ENCODE peak calls at places on chromosomes 7 and 10, in seven cellular contexts. Y, W, D, P, L, B and Z are unnamed samples.

GRCh38 chr7:134315679-134316538 is 821 bp downstream of the SLC35B4 start:
- DNase-seq in Y (no peak), W (no peak), D (peak; percentile 42), P (no peak), L (peak; percentile 58), B (no peak), Z (no peak)

GRCh38 chr7:1986366-1987083 is 246.2 kb downstream of the MAD1L1 start:
- DNase-seq in Y (no peak), W (no peak), D (no peak), P (no peak), L (no peak), B (no peak), Z (no peak)

GRCh38 chr7:3260425-3260762 is 40.7 kb upstream of the SDK1 start:
- DNase-seq in Y (no peak), W (no peak), D (peak; percentile 67), P (no peak), L (peak; percentile 27), B (no peak), Z (no peak)

GRCh38 chr7:156034397-156034796 is 222.1 kb upstream of the SHH start:
- DNase-seq in Y (peak; percentile 18), W (no peak), D (peak; percentile 35), P (no peak), L (peak; percentile 90), B (no peak), Z (no peak)

GRCh38 chr10:124389613-124390361 is 28.9 kb downstream of the OAT start:
- DNase-seq in Y (no peak), W (no peak), D (no peak), P (no peak), L (no peak), B (no peak), Z (peak; percentile 6)

GRCh38 chr10:18880530-18880929 is 168.1 kb upstream of the MALRD1 start:
- DNase-seq in Y (no peak), W (no peak), D (no peak), P (no peak), L (peak; percentile 49), B (no peak), Z (no peak)

GRCh38 chr7:75966209-75966961 is 28.0 kb downstream of the TMEM120A start:
- DNase-seq in Y (no peak), W (peak; percentile 84), D (no peak), P (no peak), L (no peak), B (peak; percentile 20), Z (peak; percentile 8)

GRCh38 chr10:68103237-68103866 is 5.9 kb upstream of the MYPN start:
- DNase-seq in Y (no peak), W (no peak), D (peak; percentile 55), P (no peak), L (no peak), B (no peak), Z (no peak)

GRCh38 chr10:42475168-42476098 is 162.9 kb downstream of the ZNF33B start:
- DNase-seq in Y (no peak), W (no peak), D (peak; percentile 68), P (no peak), L (peak; percentile 86), B (no peak), Z (no peak)

GRCh38 chr7:149814494-149814893 is 23.7 kb upstream of the ZNF862 start:
- DNase-seq in Y (no peak), W (no peak), D (no peak), P (no peak), L (no peak), B (no peak), Z (no peak)

GRCh38 chr10:78314651-78315050 is 281.0 kb downstream of the RPS24 start:
- DNase-seq in Y (no peak), W (no peak), D (no peak), P (no peak), L (no peak), B (no peak), Z (no peak)

GRCh38 chr7:92781117-92781720 is 55.2 kb downstream of the CDK6 start:
- DNase-seq in Y (no peak), W (no peak), D (peak; percentile 67), P (no peak), L (no peak), B (no peak), Z (peak; percentile 79)

GRCh38 chr10:3533296-3533695 is 251.7 kb downstream of the KLF6 start:
- DNase-seq in Y (no peak), W (no peak), D (no peak), P (no peak), L (no peak), B (no peak), Z (no peak)

GRCh38 chr10:124025152-124025551 is 68.2 kb downstream of the CHST15 start:
- DNase-seq in Y (no peak), W (no peak), D (peak; percentile 51), P (no peak), L (no peak), B (no peak), Z (no peak)

GRCh38 chr10:8235253-8236027 is 181.0 kb downstream of the GATA3 start:
- DNase-seq in Y (no peak), W (no peak), D (no peak), P (no peak), L (peak; percentile 10), B (no peak), Z (no peak)

GRCh38 chr7:20507157-20507556 is 108.3 kb upstream of the ABCB5 start:
- DNase-seq in Y (no peak), W (no peak), D (no peak), P (no peak), L (no peak), B (no peak), Z (no peak)

GRCh38 chr7:74482629-74483401 is 29.1 kb downstream of the GTF2IRD1 start:
- DNase-seq in Y (no peak), W (no peak), D (peak; percentile 98), P (no peak), L (no peak), B (no peak), Z (no peak)

GRCh38 chr10:95531994-95532399 is 29.2 kb downstream of the SORBS1 start:
- DNase-seq in Y (no peak), W (no peak), D (no peak), P (no peak), L (no peak), B (no peak), Z (no peak)

GRCh38 chr7:127708788-127709187 is 56.8 kb downstream of the SND1 start:
- DNase-seq in Y (peak; percentile 44), W (peak; percentile 70), D (peak; percentile 79), P (peak; percentile 58), L (peak; percentile 90), B (peak; percentile 42), Z (peak; percentile 36)

GRCh38 chr7:47465191-47465590 is 116.7 kb downstream of the TNS3 start:
- DNase-seq in Y (no peak), W (no peak), D (no peak), P (no peak), L (no peak), B (no peak), Z (no peak)

GRCh38 chr7:116142850-116143249 is 67.5 kb upstream of the TES start:
- DNase-seq in Y (no peak), W (no peak), D (no peak), P (no peak), L (no peak), B (no peak), Z (no peak)

GRCh38 chr10:104036518-104037260 is 49.0 kb downstream of the COL17A1 start:
- DNase-seq in Y (no peak), W (no peak), D (no peak), P (no peak), L (no peak), B (no peak), Z (no peak)

GRCh38 chr7:31488562-31489203 is 25.2 kb upstream of the ITPRID1 start:
- DNase-seq in Y (peak; percentile 41), W (no peak), D (peak; percentile 76), P (no peak), L (peak; percentile 80), B (no peak), Z (no peak)

GRCh38 chr7:151206914-151207313 is 3.4 kb downstream of the H2BK1 start:
- DNase-seq in Y (no peak), W (no peak), D (no peak), P (peak; percentile 12), L (peak; percentile 24), B (no peak), Z (no peak)

GRCh38 chr7:43175525-43176200 is 63.2 kb downstream of the HECW1 start:
- DNase-seq in Y (no peak), W (no peak), D (no peak), P (no peak), L (no peak), B (no peak), Z (no peak)

GRCh38 chr10:101400529-101400928 is 46.6 kb downstream of the BTRC start:
- DNase-seq in Y (no peak), W (no peak), D (no peak), P (no peak), L (no peak), B (no peak), Z (no peak)

GRCh38 chr7:41005381-41005901 is 697.4 kb downstream of the INHBA start:
- DNase-seq in Y (no peak), W (no peak), D (peak; percentile 79), P (no peak), L (no peak), B (no peak), Z (no peak)

GRCh38 chr7:108294595-108294994 is 161.6 kb downstream of the NRCAM start:
- DNase-seq in Y (peak; percentile 31), W (no peak), D (peak; percentile 71), P (no peak), L (no peak), B (no peak), Z (no peak)

GRCh38 chr7:4702961-4703512 is 20.9 kb downstream of the FOXK1 start:
- DNase-seq in Y (no peak), W (no peak), D (no peak), P (no peak), L (no peak), B (no peak), Z (no peak)

GRCh38 chr7:130721486-130722277 is 12.3 kb downstream of the KLF14 start:
- DNase-seq in Y (peak; percentile 3), W (peak; percentile 73), D (peak; percentile 82), P (no peak), L (peak; percentile 90), B (peak; percentile 31), Z (peak; percentile 31)

GRCh38 chr7:156986378-156986777 is 24.1 kb downstream of the MNX1 start:
- DNase-seq in Y (no peak), W (no peak), D (no peak), P (no peak), L (no peak), B (no peak), Z (no peak)

GRCh38 chr10:70652761-70653657 is 19.3 kb upstream of the ADAMTS14 start:
- DNase-seq in Y (no peak), W (no peak), D (peak; percentile 97), P (no peak), L (no peak), B (no peak), Z (no peak)